ENCODE peak calls at places on chromosomes 11 and 22, in seven cellular contexts. L is spleen; Z is naive thymus-derived CD4-positive, alpha-beta T cell; X is aorta; A is AG04450; Y is cardiac muscle cell; W is coronary artery. F is an unnamed sample.

GRCh38 chr11:107856981-107857517 is 1.5 kb downstream of the SLC35F2 start:
- DNase-seq in L (no peak), Z (no peak), X (no peak), A (no peak), Y (no peak), W (no peak), F (no peak)

GRCh38 chr11:45042560-45042959 is 91.9 kb upstream of the TP53I11 start:
- DNase-seq in L (no peak), Z (no peak), X (no peak), A (no peak), Y (no peak), W (no peak), F (no peak)

GRCh38 chr11:16191852-16192240 is 164.5 kb downstream of the SOX6 start:
- DNase-seq in L (no peak), Z (no peak), X (no peak), A (no peak), Y (no peak), W (no peak), F (no peak)

GRCh38 chr11:118198370-118198769 is 21.9 kb upstream of the SCN2B start:
- DNase-seq in L (peak), Z (peak), X (peak), A (peak), Y (peak), W (no peak), F (peak)

GRCh38 chr11:121467965-121468364 is 15.2 kb upstream of the SORL1-AS1 start:
- DNase-seq in L (no peak), Z (peak), X (no peak), A (no peak), Y (no peak), W (no peak), F (no peak)

GRCh38 chr11:90204832-90205646 is 17.8 kb downstream of the CHORDC1 start:
- DNase-seq in L (no peak), Z (peak), X (no peak), A (peak), Y (peak), W (no peak), F (peak)

GRCh38 chr11:73140213-73141030 is 1.7 kb downstream of the FCHSD2 start:
- DNase-seq in L (peak), Z (peak), X (no peak), A (no peak), Y (peak), W (no peak), F (peak)

GRCh38 chr11:119976805-119977583 is 160.9 kb downstream of the TRIM29 start:
- DNase-seq in L (no peak), Z (no peak), X (no peak), A (no peak), Y (no peak), W (no peak), F (peak)

GRCh38 chr22:26188341-26188740 is 19.1 kb downstream of the SEZ6L start:
- DNase-seq in L (no peak), Z (no peak), X (no peak), A (no peak), Y (no peak), W (no peak), F (no peak)

GRCh38 chr11:66543263-66544107 is 2.4 kb downstream of the ZDHHC24 start:
- DNase-seq in L (peak), Z (peak), X (peak), A (no peak), Y (peak), W (no peak), F (peak)

GRCh38 chr11:78132475-78132874 is 7.0 kb downstream of the ALG8 start:
- DNase-seq in L (no peak), Z (no peak), X (no peak), A (no peak), Y (no peak), W (no peak), F (peak)

GRCh38 chr11:36098976-36099375 is 155.1 kb downstream of the LDLRAD3 start:
- DNase-seq in L (no peak), Z (no peak), X (no peak), A (no peak), Y (no peak), W (peak), F (no peak)
- H3K4me3 ChIP-seq in L (no peak), Z (no peak), X (no peak), A (no peak), Y (no peak), W (no peak), F (no peak)

GRCh38 chr11:132908017-132908810 is 624.1 kb downstream of the OPCML start:
- DNase-seq in L (no peak), Z (no peak), X (no peak), A (no peak), Y (peak), W (no peak), F (no peak)
- H3K27ac ChIP-seq in L (no peak), Z (no peak), X (no peak), A (no peak), Y (no peak), W (no peak), F (no peak)

GRCh38 chr11:34651551-34651950 is 30.7 kb downstream of the EHF start:
- DNase-seq in L (no peak), Z (no peak), X (no peak), A (no peak), Y (peak), W (no peak), F (no peak)
- H3K4me3 ChIP-seq in L (no peak), Z (no peak), X (no peak), A (no peak), Y (no peak), W (no peak), F (no peak)

GRCh38 chr11:12003329-12003728 is 5.1 kb downstream of the DKK3 start:
- DNase-seq in L (no peak), Z (no peak), X (no peak), A (no peak), Y (no peak), W (peak), F (no peak)
- H3K27ac ChIP-seq in L (no peak), Z (no peak), X (no peak), A (no peak), Y (no peak), W (no peak), F (no peak)

GRCh38 chr22:44995282-44995597 is 14.6 kb downstream of the PHF21B start:
- DNase-seq in L (no peak), Z (no peak), X (no peak), A (no peak), Y (no peak), W (no peak), F (no peak)
- H3K4me3 ChIP-seq in L (no peak), Z (no peak), X (no peak), A (no peak), Y (no peak), W (no peak), F (no peak)